ENCODE peak calls at places on chromosomes 5 and 9, in eight cellular contexts. D, R, J, Q, E, A, B and H are unnamed samples. For H3K4me1, the result is how much of the 10 kb centered on the place peaks cover.

GRCh38 chr5:31774779-31775178 is 135.8 kb downstream of the PDZD2 start:
- DNase-seq in A (no peak), B (no peak), Q (no peak), E (no peak), J (no peak), D (no peak), R (no peak), H (no peak)

GRCh38 chr5:74579215-74579614 is 61.3 kb downstream of the ENC1 start:
- DNase-seq in D (no peak), B (no peak), A (no peak), Q (no peak), R (peak), J (peak), E (no peak), H (no peak)

GRCh38 chr9:1294641-1295040 is 244.5 kb downstream of the DMRT2 start:
- DNase-seq in J (no peak), B (no peak), E (no peak), R (no peak), Q (no peak), A (no peak), D (no peak), H (no peak)

GRCh38 chr5:40428129-40428528 is 251.6 kb upstream of the PTGER4 start:
- DNase-seq in A (no peak), B (no peak), R (no peak), E (no peak), J (no peak), D (no peak), Q (no peak), H (peak)

GRCh38 chr5:73443725-73444498 is 4.7 kb downstream of the FOXD1 start:
- DNase-seq in Q (no peak), D (no peak), J (no peak), A (no peak), E (no peak), R (no peak), B (no peak), H (no peak)

GRCh38 chr9:128231638-128232568 is 28.7 kb downstream of the DNM1 start:
- DNase-seq in E (no peak), A (no peak), R (no peak), B (no peak), J (no peak), Q (no peak), D (no peak), H (peak)

GRCh38 chr5:124661317-124662141 is 84.9 kb downstream of the ZNF608 start:
- DNase-seq in E (no peak), J (no peak), B (no peak), A (no peak), R (peak), D (peak), Q (peak), H (no peak)

GRCh38 chr5:604391-604831 is 7.7 kb upstream of the CEP72 start:
- DNase-seq in J (no peak), Q (no peak), E (peak), A (no peak), D (no peak), B (no peak), R (peak), H (no peak)

GRCh38 chr9:113616716-113617496 is 153.4 kb downstream of the RGS3 start:
- DNase-seq in Q (no peak), D (no peak), B (no peak), E (peak), A (no peak), R (peak), J (no peak), H (no peak)

GRCh38 chr5:43543434-43543833 is 13.4 kb downstream of the PAIP1 start:
- DNase-seq in E (no peak), D (no peak), B (no peak), A (no peak), Q (no peak), J (no peak), R (no peak), H (no peak)

GRCh38 chr5:129019401-129019908 is 54.2 kb downstream of the SLC27A6 start:
- DNase-seq in R (no peak), B (no peak), D (no peak), Q (no peak), J (no peak), E (no peak), A (no peak), H (no peak)

GRCh38 chr5:87729786-87730185 is 317.1 kb upstream of the CCNH start:
- DNase-seq in D (no peak), Q (no peak), E (no peak), J (no peak), A (no peak), R (no peak), B (no peak), H (no peak)

GRCh38 chr5:35762368-35762767 is 94.3 kb upstream of the IL7R start:
- DNase-seq in A (no peak), B (no peak), E (no peak), D (no peak), J (no peak), R (no peak), Q (no peak), H (no peak)

GRCh38 chr9:118938581-118938980 is 430.7 kb downstream of the BRINP1 start:
- DNase-seq in D (no peak), E (no peak), A (no peak), R (no peak), Q (no peak), J (no peak), B (no peak), H (no peak)

GRCh38 chr9:118940477-118940876 is 428.8 kb downstream of the BRINP1 start:
- DNase-seq in A (no peak), R (no peak), B (no peak), D (no peak), Q (no peak), E (no peak), J (no peak), H (no peak)
- H3K4me1 ChIP-seq in A (under half), R (under half), B (under half), D (under half), Q (under half), E (under half), J (under half), H (under half)

GRCh38 chr9:91364005-91364404 is 2.3 kb upstream of the AUH start:
- DNase-seq in E (no peak), Q (no peak), D (no peak), J (no peak), R (no peak), B (no peak), A (no peak), H (no peak)

GRCh38 chr9:91360551-91361293 is 996 bp downstream of the AUH start:
- DNase-seq in R (no peak), E (no peak), Q (no peak), A (no peak), B (no peak), D (no peak), J (no peak), H (no peak)

GRCh38 chr9:91359734-91360470 is 1.8 kb downstream of the AUH start:
- DNase-seq in J (no peak), D (no peak), Q (no peak), A (no peak), R (no peak), B (no peak), E (no peak), H (no peak)

GRCh38 chr9:91362212-91362611 is 494 bp upstream of the AUH start:
- DNase-seq in B (no peak), E (peak), Q (no peak), D (no peak), R (no peak), J (no peak), A (no peak), H (no peak)

DNA sequence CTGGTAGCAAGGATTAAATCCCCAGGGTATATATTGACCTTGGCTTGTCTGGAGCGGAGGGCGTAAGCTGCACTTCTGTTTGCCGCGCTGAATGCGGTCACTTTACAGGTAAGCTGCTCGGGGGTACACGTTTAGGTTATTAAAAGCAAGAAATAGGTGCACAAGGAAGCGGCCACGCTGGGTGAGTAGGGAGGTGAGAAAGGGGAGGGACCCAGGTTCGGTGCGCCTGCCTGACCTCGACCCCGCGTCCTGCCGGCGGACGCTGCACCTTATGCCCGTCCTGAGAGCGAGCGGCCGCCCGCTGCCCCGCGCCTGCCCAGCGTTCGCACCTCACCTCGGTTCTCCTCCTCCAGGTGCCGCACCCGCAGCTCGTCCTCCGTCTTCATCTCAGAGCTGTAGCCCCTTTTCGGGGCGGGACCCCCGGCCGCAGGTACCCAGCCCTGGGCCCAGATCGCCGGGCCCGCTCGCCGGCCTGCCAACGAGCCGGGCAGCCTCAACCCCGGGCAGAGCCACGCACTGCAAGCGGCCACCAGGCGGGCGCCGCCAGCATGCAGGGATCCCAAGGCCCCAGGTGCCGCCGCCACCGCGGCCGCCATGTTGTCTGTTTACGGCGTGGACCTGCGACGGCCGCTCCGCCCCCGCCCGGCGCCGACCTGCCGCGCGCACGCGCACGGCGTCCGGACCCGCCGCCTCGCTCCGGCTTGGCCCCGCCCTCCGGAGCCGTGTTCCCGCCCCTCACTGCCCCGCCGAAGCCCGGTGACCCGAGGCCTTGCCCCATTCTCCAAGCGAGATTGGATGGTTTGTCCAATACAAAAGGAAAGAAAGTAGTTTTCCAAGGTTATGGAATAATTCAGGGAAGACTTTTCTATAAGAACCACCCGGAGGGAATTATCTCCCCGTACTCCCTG is at the start of gene AUH:
- DNase-seq in E (peak), J (peak), A (peak), B (peak), R (peak), D (peak), Q (peak), H (peak)
- TF ChIP-seq POLR2A in E (peak), J (peak), A (peak), B (peak), R (peak), D (peak), Q (no peak), H (peak)

GRCh38 chr5:80346055-80346454 is 26.3 kb downstream of the SPZ1 start:
- DNase-seq in R (peak), E (no peak), J (peak), B (no peak), A (no peak), D (peak), Q (no peak), H (no peak)
- TF ChIP-seq CTCF in R (no peak), E (no peak), J (peak), B (peak), A (no peak), D (peak), Q (no peak), H (no peak)

GRCh38 chr9:93458702-93459101 is 5.3 kb upstream of the FAM120AOS start:
- DNase-seq in A (no peak), B (no peak), D (no peak), J (no peak), Q (no peak), R (no peak), E (no peak), H (no peak)
- H3K4me1 ChIP-seq in A (under half), B (under half), D (half or more), J (half or more), Q (under half), R (half or more), E (half or more), H (half or more)